ENCODE peak calls at places on chromosomes 13 and 19, in four cellular contexts. One of them, this sample, is unnamed.

GRCh38 chr19:40724315-40724714 is 7.4 kb downstream of the ITPKC start:
- DNase-seq in cardiac muscle cell: no peak
- DNase-seq in Calu3: no peak
- DNase-seq in AG04449: no peak
- DNase-seq in this sample: no peak

GRCh38 chr13:21583496-21583895 is 20.5 kb downstream of the MICU2 start:
- DNase-seq in cardiac muscle cell: no peak
- DNase-seq in Calu3: no peak
- DNase-seq in AG04449: peak; percentile 5
- DNase-seq in this sample: no peak

GRCh38 chr19:55838251-55838650 is 1.9 kb downstream of the NLRP4 start:
- DNase-seq in cardiac muscle cell: no peak
- DNase-seq in Calu3: no peak
- DNase-seq in AG04449: no peak
- DNase-seq in this sample: no peak

GRCh38 chr13:59000770-59001169 is 1163.0 kb downstream of the DIAPH3 start:
- DNase-seq in cardiac muscle cell: no peak
- DNase-seq in Calu3: no peak
- DNase-seq in AG04449: no peak
- DNase-seq in this sample: no peak

GRCh38 chr13:101845501-101846012 is 393.1 kb downstream of the ITGBL1 start:
- DNase-seq in cardiac muscle cell: no peak
- DNase-seq in Calu3: peak; percentile 0
- DNase-seq in AG04449: no peak
- DNase-seq in this sample: no peak

GRCh38 chr19:11324748-11325389 is 14.6 kb downstream of the RAB3D start:
- DNase-seq in cardiac muscle cell: no peak
- DNase-seq in Calu3: no peak
- DNase-seq in AG04449: no peak
- DNase-seq in this sample: no peak

GRCh38 chr13:32409561-32410440 is 18.1 kb downstream of the N4BP2L1 start:
- DNase-seq in cardiac muscle cell: peak; percentile 46
- DNase-seq in Calu3: no peak
- DNase-seq in AG04449: no peak
- DNase-seq in this sample: no peak

GRCh38 chr19:50147462-50148423 is 15.3 kb downstream of the IZUMO2 start:
- DNase-seq in cardiac muscle cell: peak; percentile 92
- DNase-seq in Calu3: peak; percentile 91
- DNase-seq in AG04449: peak; percentile 69
- DNase-seq in this sample: peak; percentile 90

GRCh38 chr19:9797871-9798270 is 21.0 kb downstream of the FBXL12 start:
- DNase-seq in cardiac muscle cell: no peak
- DNase-seq in Calu3: no peak
- DNase-seq in AG04449: no peak
- DNase-seq in this sample: no peak

GRCh38 chr19:7947939-7948338 is 4.5 kb upstream of the TIMM44 start:
- DNase-seq in cardiac muscle cell: no peak
- DNase-seq in Calu3: no peak
- DNase-seq in AG04449: no peak
- DNase-seq in this sample: no peak

GRCh38 chr19:13881231-13881691 is 4.3 kb downstream of the NANOS3 start:
- DNase-seq in cardiac muscle cell: peak; percentile 32
- DNase-seq in Calu3: no peak
- DNase-seq in AG04449: no peak
- DNase-seq in this sample: no peak

GRCh38 chr13:110293649-110294048 is 13.3 kb downstream of the COL4A1 start:
- DNase-seq in cardiac muscle cell: no peak
- DNase-seq in Calu3: no peak
- DNase-seq in AG04449: no peak
- DNase-seq in this sample: no peak

GRCh38 chr19:289651-290538 is 1.3 kb downstream of the PLPP2 start:
- DNase-seq in cardiac muscle cell: no peak
- DNase-seq in Calu3: peak; percentile 83
- DNase-seq in AG04449: no peak
- DNase-seq in this sample: peak; percentile 66

GRCh38 chr13:29362849-29363604 is 232.5 kb downstream of the SLC7A1 start:
- DNase-seq in cardiac muscle cell: peak; percentile 79
- DNase-seq in Calu3: peak; percentile 45
- DNase-seq in AG04449: no peak
- DNase-seq in this sample: no peak

GRCh38 chr19:11152318-11153062 is 3.1 kb downstream of the SPC24 start:
- DNase-seq in cardiac muscle cell: no peak
- DNase-seq in Calu3: no peak
- DNase-seq in AG04449: no peak
- DNase-seq in this sample: no peak

GRCh38 chr19:18292810-18293641 is 11.6 kb upstream of the JUND start:
- DNase-seq in cardiac muscle cell: peak; percentile 84
- DNase-seq in Calu3: peak; percentile 34
- DNase-seq in AG04449: no peak
- DNase-seq in this sample: peak; percentile 94

GRCh38 chr13:102399791-102400618 is 1.8 kb downstream of the FGF14 start:
- DNase-seq in cardiac muscle cell: peak; percentile 9
- DNase-seq in Calu3: peak; percentile 4
- DNase-seq in AG04449: no peak
- DNase-seq in this sample: no peak

GRCh38 chr13:61810065-61810464 is 394.4 kb upstream of the PCDH20 start:
- DNase-seq in cardiac muscle cell: no peak
- DNase-seq in Calu3: no peak
- DNase-seq in AG04449: no peak
- DNase-seq in this sample: no peak

GRCh38 chr13:77384999-77385398 is 58.1 kb upstream of the MYCBP2 start:
- DNase-seq in cardiac muscle cell: no peak
- DNase-seq in Calu3: no peak
- DNase-seq in AG04449: no peak
- DNase-seq in this sample: no peak

GRCh38 chr19:30070970-30071632 is 129.1 kb downstream of the URI1 start:
- DNase-seq in cardiac muscle cell: no peak
- DNase-seq in Calu3: no peak
- DNase-seq in AG04449: no peak
- DNase-seq in this sample: peak; percentile 64

GRCh38 chr19:44626067-44626624 is 12.8 kb downstream of the IGSF23 start:
- DNase-seq in cardiac muscle cell: no peak
- DNase-seq in Calu3: peak; percentile 80
- DNase-seq in AG04449: peak; percentile 89
- DNase-seq in this sample: no peak

GRCh38 chr13:68369739-68370138 is 1139.6 kb upstream of the PCDH9 start:
- DNase-seq in cardiac muscle cell: no peak
- DNase-seq in Calu3: no peak
- DNase-seq in AG04449: no peak
- DNase-seq in this sample: no peak

GRCh38 chr19:1445932-1446712 is 3.8 kb upstream of the APC2 start:
- DNase-seq in cardiac muscle cell: peak; percentile 74
- DNase-seq in Calu3: peak; percentile 50
- DNase-seq in AG04449: no peak
- DNase-seq in this sample: peak; percentile 87

GRCh38 chr13:113220141-113220598 is 10.8 kb downstream of the CUL4A start:
- DNase-seq in cardiac muscle cell: no peak
- DNase-seq in Calu3: no peak
- DNase-seq in AG04449: no peak
- DNase-seq in this sample: peak; percentile 42

GRCh38 chr13:113219311-113219940 is 10.0 kb downstream of the CUL4A start:
- DNase-seq in cardiac muscle cell: no peak
- DNase-seq in Calu3: no peak
- DNase-seq in AG04449: no peak
- DNase-seq in this sample: no peak

GRCh38 chr13:113224486-113224885 is 15.1 kb downstream of the CUL4A start:
- DNase-seq in cardiac muscle cell: peak; percentile 67
- DNase-seq in Calu3: no peak
- DNase-seq in AG04449: no peak
- DNase-seq in this sample: no peak

GRCh38 chr13:113216165-113217056 is 7.0 kb downstream of the CUL4A start:
- DNase-seq in cardiac muscle cell: peak; percentile 88
- DNase-seq in Calu3: peak; percentile 20
- DNase-seq in AG04449: no peak
- DNase-seq in this sample: peak; percentile 89

GRCh38 chr13:113220877-113221276 is 11.5 kb downstream of the CUL4A start:
- DNase-seq in cardiac muscle cell: no peak
- DNase-seq in Calu3: no peak
- DNase-seq in AG04449: no peak
- DNase-seq in this sample: no peak
- TF ChIP-seq CTCF in cardiac muscle cell: peak; percentile 13
- TF ChIP-seq CTCF in Calu3: no peak
- TF ChIP-seq CTCF in AG04449: peak; percentile 57
- TF ChIP-seq CTCF in this sample: no peak

GRCh38 chr13:84873951-84874350 is 925.3 kb downstream of the SLITRK6 start:
- DNase-seq in cardiac muscle cell: no peak
- DNase-seq in Calu3: no peak
- DNase-seq in AG04449: no peak
- DNase-seq in this sample: no peak

GRCh38 chr13:84867246-84867645 is 932.0 kb downstream of the SLITRK6 start:
- DNase-seq in cardiac muscle cell: no peak
- DNase-seq in Calu3: no peak
- DNase-seq in AG04449: no peak
- DNase-seq in this sample: no peak

GRCh38 chr13:84864341-84864740 is 934.9 kb downstream of the SLITRK6 start:
- DNase-seq in cardiac muscle cell: no peak
- DNase-seq in Calu3: no peak
- DNase-seq in AG04449: no peak
- DNase-seq in this sample: no peak

DNA sequence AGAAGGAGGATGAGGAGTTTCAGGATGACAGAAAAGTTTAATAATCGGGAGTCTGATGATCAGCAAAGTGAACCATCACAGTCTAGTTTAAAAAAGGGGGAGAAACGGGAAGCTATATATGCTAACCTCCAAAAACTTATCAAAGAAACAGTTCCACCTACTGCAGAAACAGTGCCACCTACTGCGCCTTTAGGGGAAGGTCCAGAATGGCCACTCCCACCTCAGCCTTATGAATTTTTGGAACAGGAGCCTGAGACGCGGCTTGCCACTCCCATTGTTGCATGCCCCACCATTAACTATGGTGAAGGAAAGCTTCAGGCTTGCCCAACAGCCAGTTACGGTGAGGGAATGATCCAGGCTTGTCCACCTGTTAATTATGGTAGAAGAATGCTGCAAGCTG is 929.0 kb downstream of the SLITRK6 start:
- DNase-seq in cardiac muscle cell: no peak
- DNase-seq in Calu3: no peak
- DNase-seq in AG04449: no peak
- DNase-seq in this sample: no peak
- TF ChIP-seq CTCF in cardiac muscle cell: no peak
- TF ChIP-seq CTCF in Calu3: no peak
- TF ChIP-seq CTCF in AG04449: peak; percentile 24
- TF ChIP-seq CTCF in this sample: no peak

DNA sequence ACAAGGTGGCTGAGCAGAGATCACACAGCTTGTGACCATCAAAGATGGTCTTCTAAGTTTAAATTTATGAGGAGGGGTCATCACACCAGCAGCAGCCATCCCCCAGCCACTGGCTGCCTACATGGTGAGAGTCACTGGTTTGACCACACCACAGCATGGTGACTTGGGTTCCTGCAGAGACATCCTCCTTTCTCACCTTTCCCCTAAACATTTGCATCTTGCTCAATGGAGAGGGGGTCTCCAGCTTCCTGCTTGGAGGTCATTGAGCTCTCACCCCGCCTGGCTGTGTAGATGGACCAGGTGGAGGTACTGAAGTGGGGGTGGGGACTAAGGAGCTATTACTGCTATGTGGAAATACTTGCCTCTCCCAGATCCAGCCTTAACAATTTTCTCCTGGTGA is 247.6 kb upstream of the ARGLU1 start:
- DNase-seq in cardiac muscle cell: no peak
- DNase-seq in Calu3: no peak
- DNase-seq in AG04449: no peak
- DNase-seq in this sample: no peak
- TF ChIP-seq CTCF in cardiac muscle cell: no peak
- TF ChIP-seq CTCF in Calu3: no peak
- TF ChIP-seq CTCF in AG04449: no peak
- TF ChIP-seq CTCF in this sample: no peak

GRCh38 chr13:111539791-111540446 is 219.5 kb downstream of the TEX29 start:
- DNase-seq in cardiac muscle cell: no peak
- DNase-seq in Calu3: no peak
- DNase-seq in AG04449: no peak
- DNase-seq in this sample: no peak
- TF ChIP-seq CTCF in cardiac muscle cell: no peak
- TF ChIP-seq CTCF in Calu3: no peak
- TF ChIP-seq CTCF in AG04449: no peak
- TF ChIP-seq CTCF in this sample: no peak

GRCh38 chr19:6260912-6261636 is 18.7 kb downstream of the MLLT1 start:
- DNase-seq in cardiac muscle cell: no peak
- DNase-seq in Calu3: peak; percentile 23
- DNase-seq in AG04449: no peak
- DNase-seq in this sample: no peak
- TF ChIP-seq CTCF in cardiac muscle cell: peak; percentile 70
- TF ChIP-seq CTCF in Calu3: peak; percentile 44
- TF ChIP-seq CTCF in AG04449: peak; percentile 61
- TF ChIP-seq CTCF in this sample: peak; percentile 18

GRCh38 chr13:109204252-109204651 is 574.8 kb downstream of the MYO16 start:
- DNase-seq in cardiac muscle cell: no peak
- DNase-seq in Calu3: no peak
- DNase-seq in AG04449: no peak
- DNase-seq in this sample: no peak
- TF ChIP-seq CTCF in cardiac muscle cell: no peak
- TF ChIP-seq CTCF in Calu3: no peak
- TF ChIP-seq CTCF in AG04449: no peak
- TF ChIP-seq CTCF in this sample: no peak

GRCh38 chr13:80413611-80414010 is 72.7 kb upstream of the SPRY2 start:
- DNase-seq in cardiac muscle cell: no peak
- DNase-seq in Calu3: no peak
- DNase-seq in AG04449: no peak
- DNase-seq in this sample: no peak

DNA sequence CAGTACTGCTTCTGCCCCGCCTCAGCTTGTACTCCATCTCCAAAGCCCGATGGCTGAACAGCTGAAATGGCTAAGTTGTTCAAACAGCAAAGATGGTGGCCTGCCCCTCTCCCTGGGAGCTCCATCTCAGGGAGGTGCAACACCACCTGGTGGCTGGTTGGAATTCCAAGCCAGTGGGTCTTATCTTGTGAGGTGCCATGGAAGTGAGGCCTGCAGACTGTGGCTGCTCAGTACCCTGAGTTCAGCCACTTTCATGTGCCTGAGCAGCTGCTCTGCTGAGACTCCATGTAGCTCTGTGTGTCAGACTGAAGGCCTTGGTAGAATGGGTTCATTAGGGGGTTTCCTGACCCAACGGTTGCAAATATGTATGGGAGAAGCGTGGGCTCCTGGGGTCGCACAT is 67.3 kb upstream of the SPRY2 start:
- DNase-seq in cardiac muscle cell: no peak
- DNase-seq in Calu3: no peak
- DNase-seq in AG04449: no peak
- DNase-seq in this sample: no peak
- TF ChIP-seq CTCF in cardiac muscle cell: no peak
- TF ChIP-seq CTCF in Calu3: no peak
- TF ChIP-seq CTCF in AG04449: no peak
- TF ChIP-seq CTCF in this sample: no peak

DNA sequence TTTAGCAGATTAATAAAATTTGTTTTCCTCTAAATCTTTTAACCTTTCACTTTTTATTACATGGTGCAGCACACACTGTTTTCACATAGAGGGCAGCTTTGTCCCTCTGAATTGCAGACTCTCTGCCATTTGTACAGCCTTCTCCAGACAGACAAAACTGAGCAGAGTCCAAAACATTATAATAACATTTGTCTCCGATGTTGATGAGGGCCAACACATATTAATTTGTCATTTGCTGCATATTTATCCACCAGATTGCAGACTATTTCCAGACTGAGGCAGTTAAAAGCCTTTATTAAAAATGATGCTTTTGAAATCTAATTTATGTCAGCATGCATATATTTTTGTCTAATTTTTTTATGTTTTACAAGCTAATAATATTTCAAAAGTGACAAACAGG is 1251.9 kb upstream of the SLC10A2 start:
- DNase-seq in cardiac muscle cell: peak; percentile 9
- DNase-seq in Calu3: no peak
- DNase-seq in AG04449: no peak
- DNase-seq in this sample: no peak
- TF ChIP-seq CTCF in cardiac muscle cell: peak; percentile 54
- TF ChIP-seq CTCF in Calu3: no peak
- TF ChIP-seq CTCF in AG04449: peak; percentile 6
- TF ChIP-seq CTCF in this sample: no peak